ENCODE peak calls at places on chromosome 2, in six cellular contexts. V is breast epithelium, H is colonic mucosa, P is GM23248, U is PC-9, R is right lobe of liver. Y is an unnamed sample. For H3K4me1, the result is how much of the 10 kb centered on the place peaks cover.

GRCh38 chr2:182509-183122 is 81.2 kb downstream of the SH3YL1 start:
- DNase-seq in R (no peak), U (no peak), V (no peak), H (no peak), P (no peak), Y (no peak)

GRCh38 chr2:216014986-216015385 is 1.6 kb upstream of the MREG start:
- DNase-seq in U (no peak), H (no peak), P (no peak), V (no peak), R (no peak), Y (no peak)

GRCh38 chr2:203867561-203868200 is at the start of gene CTLA4:
- DNase-seq in R (no peak), U (no peak), H (no peak), V (no peak), P (no peak), Y (no peak)

GRCh38 chr2:210230984-210231383 is 5.7 kb upstream of the ACADL start:
- DNase-seq in V (no peak), R (no peak), P (no peak), H (no peak), U (no peak), Y (no peak)

GRCh38 chr2:236308855-236309668 is 44.9 kb upstream of the ASB18 start:
- DNase-seq in R (no peak), U (no peak), V (no peak), H (no peak), P (no peak), Y (no peak)

GRCh38 chr2:220891405-220891804 is 680.7 kb downstream of the EPHA4 start:
- DNase-seq in U (peak), P (peak), H (no peak), V (no peak), R (no peak), Y (no peak)

GRCh38 chr2:197152451-197153228 is 157.9 kb downstream of the ANKRD44 start:
- DNase-seq in R (no peak), P (peak), H (no peak), U (no peak), V (no peak), Y (no peak)

GRCh38 chr2:34519659-34520058 is 920.6 kb upstream of the FAM98A start:
- DNase-seq in H (no peak), U (no peak), P (no peak), V (no peak), R (no peak), Y (no peak)

GRCh38 chr2:112692496-112692911 is 28.3 kb upstream of the NT5DC4 start:
- DNase-seq in V (peak), R (peak), H (peak), P (peak), U (peak), Y (peak)

GRCh38 chr2:236856856-236857616 is 228.7 kb upstream of the COPS8 start:
- DNase-seq in V (no peak), R (no peak), H (no peak), U (no peak), P (no peak), Y (no peak)

GRCh38 chr2:60559880-60560279 is 6.4 kb upstream of the BCL11A start:
- DNase-seq in P (no peak), V (no peak), R (no peak), H (no peak), U (no peak), Y (no peak)

GRCh38 chr2:162106146-162106551 is 32.1 kb upstream of the DPP4 start:
- DNase-seq in U (no peak), P (peak), H (no peak), V (no peak), R (no peak), Y (no peak)

GRCh38 chr2:170218456-170218855 is 40.5 kb downstream of the MYO3B start:
- DNase-seq in R (no peak), V (no peak), U (no peak), H (no peak), P (no peak), Y (no peak)

GRCh38 chr2:197784956-197785941 is at the start of gene BOLL:
- DNase-seq in R (peak), U (no peak), V (no peak), P (no peak), H (no peak), Y (peak)

GRCh38 chr2:58289029-58289428 is 47.9 kb upstream of the FANCL start:
- DNase-seq in V (no peak), U (no peak), R (no peak), P (peak), H (no peak), Y (no peak)

GRCh38 chr2:42830922-42831574 is 38.7 kb upstream of the HAAO start:
- DNase-seq in U (no peak), P (no peak), R (no peak), V (peak), H (no peak), Y (no peak)

GRCh38 chr2:42832289-42832634 is 39.9 kb upstream of the HAAO start:
- DNase-seq in P (no peak), U (no peak), R (no peak), H (no peak), V (no peak), Y (no peak)

GRCh38 chr2:42827647-42828486 is 35.5 kb upstream of the HAAO start:
- DNase-seq in R (peak), P (peak), H (peak), V (peak), U (peak), Y (peak)

GRCh38 chr2:42829556-42830510 is 37.5 kb upstream of the HAAO start:
- DNase-seq in R (no peak), V (peak), U (no peak), H (no peak), P (peak), Y (no peak)

GRCh38 chr2:42828487-42829416 is 36.4 kb upstream of the HAAO start:
- DNase-seq in H (peak), P (peak), U (peak), V (peak), R (peak), Y (peak)
- H3K4me3 ChIP-seq in H (no peak), P (no peak), U (no peak), V (peak), R (no peak), Y (no peak)

DNA sequence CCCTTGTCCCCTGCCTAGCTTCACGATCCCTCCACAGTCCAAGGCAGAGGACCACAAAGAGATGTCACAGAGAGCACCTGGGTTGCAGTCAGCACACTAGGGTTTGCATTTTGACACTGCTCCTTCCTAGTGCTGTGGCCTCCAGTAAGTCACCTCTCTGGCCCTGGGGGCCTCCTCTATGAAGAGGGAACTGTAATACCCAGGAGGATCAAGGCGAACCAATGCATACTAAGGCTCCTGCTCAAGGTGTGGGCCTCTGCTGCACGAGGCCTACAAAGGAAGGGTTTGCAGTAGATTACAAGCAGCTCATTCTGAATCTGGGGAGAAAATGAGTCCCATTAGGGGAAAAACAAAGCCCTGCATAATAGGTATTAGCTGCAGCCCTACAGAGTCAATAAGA is 72.3 kb upstream of the FZD7 start:
- DNase-seq in P (no peak), V (no peak), R (no peak), U (no peak), H (no peak), Y (no peak)
- H3K4me1 ChIP-seq in P (under half), V (under half), R (under half), U (under half), H (under half), Y (under half)

GRCh38 chr2:195984951-195985726 is 83.5 kb downstream of the DNAH7 start:
- DNase-seq in R (no peak), U (no peak), V (no peak), P (peak), H (no peak), Y (no peak)
- H3K27ac ChIP-seq in R (no peak), U (no peak), V (no peak), P (no peak), H (no peak), Y (no peak)

DNA sequence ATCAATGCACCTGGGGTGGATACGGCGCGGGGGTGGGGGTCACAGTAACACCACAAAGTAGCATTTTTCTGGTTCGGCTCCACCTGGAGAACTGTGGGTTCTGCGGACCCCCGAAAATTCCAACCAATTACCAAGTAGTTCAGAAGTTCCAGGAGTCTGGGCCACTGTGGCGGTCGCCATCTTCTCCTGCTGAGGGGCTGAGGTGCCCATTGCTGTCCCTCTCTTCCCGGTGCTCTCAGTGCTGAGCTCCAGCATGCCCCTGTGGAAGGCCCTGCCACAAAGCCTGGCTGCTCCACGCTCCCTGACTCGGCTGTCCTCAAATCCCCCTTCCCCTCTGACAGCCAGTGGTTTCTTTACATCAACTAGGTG is 79.3 kb downstream of the GFPT1 start:
- DNase-seq in R (no peak), H (no peak), P (peak), U (no peak), V (no peak), Y (no peak)
- H3K4me3 ChIP-seq in R (no peak), H (no peak), P (no peak), U (peak), V (peak), Y (no peak)

DNA sequence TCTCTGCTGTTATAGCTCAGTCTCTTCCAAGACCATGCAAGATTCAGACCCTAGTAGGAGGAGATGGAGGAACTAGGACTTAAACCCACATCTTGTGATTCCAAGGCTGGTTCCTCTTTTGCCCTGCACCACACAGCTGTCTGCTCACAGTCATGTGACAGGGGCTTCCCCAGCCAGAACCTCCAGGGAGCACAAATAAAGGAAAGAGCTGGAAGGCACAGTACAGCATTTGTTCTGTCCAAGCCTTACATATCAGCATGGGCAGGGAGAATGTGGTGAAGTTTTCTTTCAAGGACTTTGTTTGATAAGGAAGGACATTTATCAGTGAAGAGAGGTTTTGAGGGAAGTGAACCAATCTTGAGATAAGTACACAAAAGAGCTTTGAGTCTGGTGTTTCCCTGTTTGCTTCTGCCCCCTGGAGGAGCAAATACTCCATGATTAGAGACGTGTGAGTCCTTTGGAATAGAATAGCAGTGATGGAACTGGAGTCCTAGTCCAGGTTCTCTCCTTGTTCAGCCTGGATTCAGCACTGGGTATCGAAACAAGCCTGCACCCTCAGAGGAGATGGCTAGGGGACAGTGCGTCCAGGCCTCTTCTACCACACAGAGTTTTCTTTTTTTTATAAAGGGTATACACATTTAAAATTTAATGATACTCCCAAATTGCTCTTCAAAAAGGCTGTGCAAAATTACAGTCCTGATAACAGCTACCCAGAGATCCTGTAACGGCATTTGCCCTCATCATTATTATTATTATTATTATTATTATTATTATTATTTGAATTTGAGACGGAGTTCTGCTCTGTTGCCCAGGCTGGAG is 24.6 kb upstream of the CASP10 start:
- DNase-seq in H (peak), U (peak), V (peak), P (peak), R (peak), Y (peak)
- H3K4me1 ChIP-seq in H (under half), U (under half), V (under half), P (under half), R (under half), Y (under half)

GRCh38 chr2:107002735-107003134 is 116.8 kb upstream of the ST6GAL2 start:
- DNase-seq in H (no peak), U (no peak), R (no peak), P (no peak), V (no peak), Y (no peak)
- H3K27ac ChIP-seq in H (no peak), U (no peak), R (no peak), P (no peak), V (no peak), Y (no peak)

Y was measured in right cardiac atrium.